ENCODE peak calls at places on chromosomes 2 and 18, in six cellular contexts. L is NCI-H187, M is left colon, Q is dorsolateral prefrontal cortex, F is NCI-H774, H is hypothalamus. Y is an unnamed sample.

GRCh38 chr2:101327863-101328394 is 19.4 kb upstream of the RNF149 start:
- DNase-seq in H (no peak), Q (no peak), F (no peak), L (no peak), M (peak), Y (no peak)

GRCh38 chr18:2589345-2590060 is 18.1 kb downstream of the NDC80 start:
- DNase-seq in F (no peak), Q (no peak), L (no peak), H (no peak), M (no peak), Y (no peak)

GRCh38 chr2:240322231-240322955 is 113.1 kb upstream of the GPC1 start:
- DNase-seq in M (no peak), F (no peak), Q (no peak), L (no peak), H (no peak), Y (no peak)

GRCh38 chr2:7427293-7428060 is 510.3 kb downstream of the RNF144A start:
- DNase-seq in H (no peak), F (peak), L (peak), M (no peak), Q (no peak), Y (no peak)

GRCh38 chr2:45184606-45185005 is 175.4 kb upstream of the SIX2 start:
- DNase-seq in L (no peak), Q (no peak), H (no peak), M (no peak), F (no peak), Y (no peak)

GRCh38 chr2:178827739-178828487 is 20.7 kb upstream of the TTN start:
- DNase-seq in Q (no peak), L (no peak), M (no peak), H (no peak), F (peak), Y (no peak)

GRCh38 chr2:33681333-33681732 is 82.2 kb upstream of the FAM98A start:
- DNase-seq in Q (no peak), F (no peak), M (no peak), H (no peak), L (no peak), Y (no peak)

GRCh38 chr2:116915673-116916072 is 898.8 kb upstream of the DDX18 start:
- DNase-seq in Q (no peak), F (no peak), L (no peak), H (no peak), M (no peak), Y (no peak)

GRCh38 chr2:234178309-234179030 is 128.0 kb downstream of the SPP2 start:
- DNase-seq in Q (no peak), M (no peak), F (peak), L (no peak), H (no peak), Y (no peak)

GRCh38 chr2:218002103-218002502 is 692 bp downstream of the TNS1 start:
- DNase-seq in M (no peak), Q (no peak), F (no peak), H (no peak), L (no peak), Y (no peak)

GRCh38 chr2:150672311-150672710 is 184.8 kb upstream of the RND3 start:
- DNase-seq in M (no peak), L (no peak), Q (no peak), H (no peak), F (no peak), Y (no peak)

GRCh38 chr2:187693923-187694322 is 139.7 kb upstream of the TFPI start:
- DNase-seq in F (no peak), L (no peak), Q (no peak), H (no peak), M (no peak), Y (no peak)

GRCh38 chr2:162153608-162154224 is 1.7 kb upstream of the GCG start:
- DNase-seq in H (no peak), L (peak), M (peak), F (peak), Q (no peak), Y (peak)

GRCh38 chr2:67828066-67828465 is 234.7 kb downstream of the C1D start:
- DNase-seq in H (no peak), M (no peak), Q (no peak), F (no peak), L (peak), Y (no peak)

GRCh38 chr18:75211002-75211621 is 515 bp downstream of the TSHZ1 start:
- DNase-seq in H (no peak), F (no peak), Q (no peak), M (no peak), L (no peak), Y (no peak)

GRCh38 chr18:5721924-5722323 is 173.4 kb downstream of the TMEM200C start:
- DNase-seq in F (no peak), L (no peak), M (no peak), Q (peak), H (no peak), Y (no peak)

GRCh38 chr2:2182688-2183087 is 148.4 kb downstream of the MYT1L start:
- DNase-seq in H (no peak), M (no peak), Q (no peak), F (no peak), L (no peak), Y (no peak)

GRCh38 chr2:236273126-236273525 is 8.9 kb upstream of the ASB18 start:
- DNase-seq in H (no peak), Q (no peak), F (no peak), L (no peak), M (no peak), Y (no peak)

GRCh38 chr18:79617521-79618500 is 61.8 kb upstream of the CTDP1 start:
- DNase-seq in M (peak), Q (no peak), L (no peak), F (no peak), H (no peak), Y (no peak)

GRCh38 chr18:3511980-3512379 is 62.0 kb downstream of the TGIF1 start:
- DNase-seq in H (no peak), F (no peak), M (no peak), L (no peak), Q (no peak), Y (no peak)

GRCh38 chr2:28419705-28420270 is 27.1 kb downstream of the FOSL2 start:
- DNase-seq in H (no peak), M (no peak), Q (no peak), L (no peak), F (no peak), Y (no peak)

GRCh38 chr2:70686577-70687460 is 81.2 kb downstream of the ADD2 start:
- DNase-seq in F (no peak), Q (peak), L (no peak), H (no peak), M (no peak), Y (no peak)

GRCh38 chr2:46800218-46800617 is 115.4 kb downstream of the MCFD2 start:
- DNase-seq in M (no peak), L (no peak), Q (no peak), H (no peak), F (no peak), Y (no peak)

GRCh38 chr2:222656544-222657446 is 903 bp upstream of the FARSB start:
- DNase-seq in L (no peak), F (no peak), M (no peak), Q (no peak), H (no peak), Y (no peak)

GRCh38 chr2:122072666-122073065 is 317.2 kb downstream of the TSN start:
- DNase-seq in H (no peak), M (no peak), F (no peak), Q (no peak), L (no peak), Y (no peak)

Y was measured in activated T-helper 9 cell treated with anti-CD3 and anti-CD28 coated beads, Interleukin-2, amount 50 U/mL, for 16 hours.